ENCODE peak calls at places on chromosome 16, in four cellular contexts. Y, F, G and X are unnamed samples.

GRCh38 chr16:53545433-53545832 is 42.4 kb upstream of the AKTIP start:
- DNase-seq in Y (no peak), F (no peak), G (no peak), X (no peak)

GRCh38 chr16:75234856-75235696 is 16.3 kb downstream of the CTRB1 start:
- DNase-seq in Y (no peak), F (no peak), G (no peak), X (no peak)

GRCh38 chr16:700684-701584 is 4.7 kb downstream of the FBXL16 start:
- DNase-seq in Y (no peak), F (no peak), G (no peak), X (no peak)

GRCh38 chr16:2341456-2342447 is 1.2 kb upstream of the ABCA3 start:
- DNase-seq in Y (no peak), F (peak; percentile 29), G (no peak), X (no peak)

GRCh38 chr16:17364319-17365210 is 106.2 kb downstream of the XYLT1 start:
- DNase-seq in Y (no peak), F (no peak), G (peak; percentile 45), X (no peak)

GRCh38 chr16:23026777-23027362 is 122.4 kb downstream of the USP31 start:
- DNase-seq in Y (peak; percentile 23), F (no peak), G (no peak), X (no peak)

GRCh38 chr16:1174477-1175357 is 21.8 kb downstream of the CACNA1H start:
- DNase-seq in Y (no peak), F (no peak), G (no peak), X (no peak)

GRCh38 chr16:90046971-90047713 is 27.9 kb upstream of the DBNDD1 start:
- DNase-seq in Y (no peak), F (peak; percentile 97), G (peak; percentile 58), X (no peak)

GRCh38 chr16:56724191-56724590 is 5.7 kb upstream of the NUP93 start:
- DNase-seq in Y (no peak), F (no peak), G (no peak), X (no peak)

GRCh38 chr16:88651276-88651988 is 579 bp upstream of the CYBA start:
- DNase-seq in Y (peak; percentile 48), F (no peak), G (no peak), X (no peak)

GRCh38 chr16:84117482-84117843 is 721 bp upstream of the MBTPS1 start:
- DNase-seq in Y (peak; percentile 45), F (no peak), G (no peak), X (no peak)

GRCh38 chr16:88931936-88932335 is 45.1 kb downstream of the CBFA2T3 start:
- DNase-seq in Y (no peak), F (no peak), G (no peak), X (no peak)

GRCh38 chr16:4649744-4650442 is 25.3 kb downstream of the MGRN1 start:
- DNase-seq in Y (no peak), F (no peak), G (no peak), X (no peak)

GRCh38 chr16:66898207-66898606 is 17.9 kb downstream of the PDP2 start:
- DNase-seq in Y (no peak), F (peak; percentile 76), G (no peak), X (no peak)

GRCh38 chr16:17194190-17194780 is 276.5 kb downstream of the XYLT1 start:
- DNase-seq in Y (peak; percentile 16), F (peak; percentile 23), G (peak; percentile 37), X (no peak)

GRCh38 chr16:23847938-23848337 is 12.2 kb downstream of the PRKCB start:
- DNase-seq in Y (no peak), F (no peak), G (no peak), X (no peak)

GRCh38 chr16:1350691-1351090 is 987 bp downstream of the TSR3 start:
- DNase-seq in Y (no peak), F (no peak), G (no peak), X (no peak)

GRCh38 chr16:79610771-79611170 is 10.2 kb upstream of the MAF start:
- DNase-seq in Y (no peak), F (no peak), G (no peak), X (no peak)

GRCh38 chr16:81718637-81719036 is 60.5 kb upstream of the PLCG2 start:
- DNase-seq in Y (no peak), F (no peak), G (no peak), X (no peak)

GRCh38 chr16:2273484-2273883 is 5.6 kb upstream of the RNPS1 start:
- DNase-seq in Y (no peak), F (no peak), G (no peak), X (no peak)

GRCh38 chr16:89956511-89957213 is 8.1 kb downstream of the DEF8 start:
- DNase-seq in Y (no peak), F (no peak), G (no peak), X (no peak)

GRCh38 chr16:12403746-12404658 is 399.7 kb downstream of the CPPED1 start:
- DNase-seq in Y (no peak), F (no peak), G (no peak), X (no peak)

GRCh38 chr16:30458561-30459394 is 13.1 kb upstream of the SEPHS2 start:
- DNase-seq in Y (no peak), F (no peak), G (no peak), X (peak; percentile 92)

GRCh38 chr16:30805056-30805369 is 18.0 kb upstream of the ZNF629 start:
- DNase-seq in Y (peak; percentile 24), F (no peak), G (no peak), X (no peak)

GRCh38 chr16:50246299-50247122 is 19.8 kb upstream of the ADCY7 start:
- DNase-seq in Y (no peak), F (no peak), G (no peak), X (no peak)

GRCh38 chr16:84013787-84014569 is 28.6 kb downstream of the SLC38A8 start:
- DNase-seq in Y (peak; percentile 96), F (no peak), G (no peak), X (no peak)

GRCh38 chr16:89924298-89924924 is 1.3 kb downstream of the TUBB3 start:
- DNase-seq in Y (peak; percentile 58), F (no peak), G (no peak), X (no peak)

GRCh38 chr16:61214780-61215179 is 821.5 kb downstream of the CDH8 start:
- DNase-seq in Y (no peak), F (no peak), G (no peak), X (no peak)

DNA sequence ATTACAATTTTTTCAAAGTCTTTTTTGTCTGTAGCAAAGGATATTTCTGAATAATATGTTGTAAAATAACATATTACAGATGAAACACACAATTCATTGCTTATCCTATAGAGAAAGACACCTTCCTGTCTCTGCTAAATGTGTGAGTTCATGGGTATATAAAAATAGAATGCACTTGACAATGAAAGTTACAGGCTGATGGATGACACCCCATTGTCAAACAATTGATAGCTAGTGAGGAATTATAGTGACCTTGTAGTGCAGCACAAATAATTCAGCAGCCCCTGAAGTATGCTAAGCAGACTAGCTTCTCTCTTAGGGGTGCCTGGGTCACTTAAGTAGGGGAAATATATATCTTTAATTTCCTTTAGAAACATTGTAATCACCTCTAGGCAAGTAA is 826.2 kb downstream of the CDH8 start:
- DNase-seq in Y (no peak), F (no peak), G (no peak), X (no peak)
- TF ChIP-seq EP300 in Y (no peak), F (no peak), G (no peak), X (no peak)

GRCh38 chr16:58024673-58025350 is 742 bp upstream of the MMP15 start:
- DNase-seq in Y (peak; percentile 25), F (no peak), G (no peak), X (no peak)

GRCh38 chr16:58024347-58024672 is 1.2 kb upstream of the MMP15 start:
- DNase-seq in Y (no peak), F (no peak), G (no peak), X (no peak)

GRCh38 chr16:58026705-58027340 is 1.3 kb downstream of the MMP15 start:
- DNase-seq in Y (no peak), F (no peak), G (no peak), X (no peak)

GRCh38 chr16:58026139-58026704 is 668 bp downstream of the MMP15 start:
- DNase-seq in Y (peak; percentile 64), F (peak; percentile 22), G (no peak), X (no peak)

DNA sequence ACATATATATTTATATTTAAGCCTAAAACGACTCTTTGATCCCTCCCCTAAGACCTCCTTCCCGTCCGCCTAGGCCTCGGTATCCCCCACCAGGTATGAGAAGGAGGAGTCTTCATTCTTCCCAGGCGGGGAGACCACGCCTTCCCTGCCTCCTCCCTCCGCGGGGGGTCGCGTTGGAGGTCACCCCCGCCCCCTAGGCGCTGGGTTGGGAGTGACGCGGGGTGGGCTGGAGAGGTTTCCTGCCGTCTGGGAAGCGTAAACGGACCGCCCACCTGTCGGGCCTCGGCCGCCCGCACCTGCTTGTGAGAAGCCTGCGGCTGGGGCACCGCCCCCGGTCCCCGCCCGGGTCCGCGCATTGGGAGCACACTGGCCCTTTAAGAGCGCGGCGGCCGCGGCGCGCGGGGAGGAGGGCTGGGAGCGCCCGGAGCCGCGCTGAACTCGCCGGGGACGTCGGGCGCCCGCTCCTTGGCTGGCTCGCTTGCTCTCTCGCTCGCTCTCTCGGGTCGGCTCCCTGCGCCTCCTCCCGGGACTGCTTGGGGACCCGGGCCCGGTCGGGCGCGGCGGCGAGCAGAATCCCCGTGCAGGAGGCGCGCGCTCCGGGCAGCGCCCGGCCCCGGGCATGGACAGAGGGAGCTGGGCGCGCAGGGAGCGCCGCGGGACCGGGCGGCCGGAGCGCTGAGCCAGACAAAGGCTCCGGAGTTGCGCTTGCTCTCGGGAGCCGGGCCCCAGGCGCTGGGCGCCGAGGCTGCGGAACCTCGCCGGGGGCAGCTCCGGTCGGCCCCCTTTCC is at the start of gene MMP15:
- DNase-seq in Y (peak; percentile 81), F (peak; percentile 30), G (no peak), X (no peak)
- TF ChIP-seq EP300 in Y (no peak), F (no peak), G (peak; percentile 11), X (no peak)

GRCh38 chr16:78206623-78207223 is 107.3 kb downstream of the WWOX start:
- DNase-seq in Y (no peak), F (no peak), G (no peak), X (no peak)

GRCh38 chr16:78200623-78201096 is 101.2 kb downstream of the WWOX start:
- DNase-seq in Y (no peak), F (no peak), G (no peak), X (no peak)

GRCh38 chr16:78200023-78200389 is 100.6 kb downstream of the WWOX start:
- DNase-seq in Y (no peak), F (no peak), G (no peak), X (no peak)

GRCh38 chr16:78210305-78210704 is 110.9 kb downstream of the WWOX start:
- DNase-seq in Y (peak; percentile 23), F (no peak), G (no peak), X (peak; percentile 47)

DNA sequence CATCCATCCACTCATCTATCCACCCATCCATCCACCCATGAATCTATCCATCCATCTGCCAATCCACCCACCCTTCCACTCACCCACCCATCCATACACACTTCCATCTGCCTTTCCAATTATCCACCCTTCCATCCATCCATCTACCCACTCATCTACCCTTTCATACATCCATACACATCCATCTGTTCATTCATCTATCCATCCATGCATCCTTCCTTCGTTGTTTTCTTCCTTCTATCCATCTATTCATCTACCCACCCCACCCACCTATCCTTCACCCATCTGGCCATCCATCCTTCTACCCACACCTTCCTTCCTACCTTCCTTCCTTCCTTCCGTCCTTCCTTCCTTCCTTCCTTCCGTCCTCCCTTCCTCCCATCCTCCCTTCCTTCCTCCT is 106.1 kb downstream of the WWOX start:
- DNase-seq in Y (no peak), F (no peak), G (no peak), X (peak; percentile 74)
- TF ChIP-seq EP300 in Y (no peak), F (no peak), G (no peak), X (no peak)

GRCh38 chr16:26651884-26652283 is 414.8 kb upstream of the C16orf82 start:
- DNase-seq in Y (no peak), F (no peak), G (no peak), X (peak; percentile 2)
- TF ChIP-seq EP300 in Y (no peak), F (no peak), G (no peak), X (no peak)

GRCh38 chr16:6331770-6332169 is 1000.9 kb upstream of the RBFOX1 start:
- DNase-seq in Y (no peak), F (no peak), G (no peak), X (no peak)
- TF ChIP-seq EP300 in Y (no peak), F (no peak), G (no peak), X (no peak)